ENCODE peak calls at places on chromosome 17, in four cellular contexts. C, W, B and D are unnamed samples.

GRCh38 chr17:77892469-77893143 is 65.9 kb upstream of the TNRC6C start:
- DNase-seq in C (peak), W (peak), B (peak), D (no peak)

GRCh38 chr17:29243792-29244191 is 2.9 kb upstream of the CRYBA1 start:
- DNase-seq in C (peak), W (peak), B (peak), D (no peak)

GRCh38 chr17:69030145-69030544 is 30.6 kb downstream of the ABCA9 start:
- DNase-seq in C (no peak), W (no peak), B (no peak), D (no peak)

GRCh38 chr17:61088556-61088955 is 311.1 kb upstream of the TBX2 start:
- DNase-seq in C (no peak), W (no peak), B (no peak), D (no peak)

GRCh38 chr17:55717898-55718735 is 4.5 kb downstream of the TMEM100 start:
- DNase-seq in C (peak), W (peak), B (peak), D (no peak)

GRCh38 chr17:37488009-37488604 is 1.6 kb upstream of the DUSP14 start:
- DNase-seq in C (peak), W (peak), B (peak), D (no peak)

GRCh38 chr17:70859829-70860228 is 690.5 kb downstream of the KCNJ2 start:
- DNase-seq in C (no peak), W (no peak), B (no peak), D (no peak)

GRCh38 chr17:35322749-35323148 is 50.7 kb downstream of the SLFN11 start:
- DNase-seq in C (no peak), W (no peak), B (no peak), D (no peak)

GRCh38 chr17:73508931-73509605 is 135.2 kb downstream of the SDK2 start:
- DNase-seq in C (no peak), W (no peak), B (no peak), D (no peak)

GRCh38 chr17:61361084-61361483 is 38.6 kb upstream of the TBX2 start:
- DNase-seq in C (no peak), W (peak), B (no peak), D (no peak)

GRCh38 chr17:1909985-1910384 is 80.2 kb downstream of the RPA1 start:
- DNase-seq in C (no peak), W (peak), B (no peak), D (no peak)

GRCh38 chr17:14741516-14741915 is 440.6 kb downstream of the HS3ST3B1 start:
- DNase-seq in C (no peak), W (no peak), B (no peak), D (no peak)

GRCh38 chr17:48612854-48613691 is 2.0 kb downstream of the HOXB8 start:
- DNase-seq in C (peak), W (peak), B (no peak), D (no peak)

GRCh38 chr17:10699861-10700260 is 2.5 kb downstream of the ADPRM start:
- DNase-seq in C (no peak), W (no peak), B (no peak), D (no peak)

GRCh38 chr17:15409721-15410247 is 57.6 kb downstream of the CDRT4 start:
- DNase-seq in C (no peak), W (no peak), B (no peak), D (no peak)

GRCh38 chr17:50087246-50087911 is 7.8 kb upstream of the PDK2 start:
- DNase-seq in C (peak), W (peak), B (peak), D (no peak)

GRCh38 chr17:15279011-15279477 is 13.9 kb upstream of the PMP22 start:
- DNase-seq in C (no peak), W (no peak), B (no peak), D (no peak)

GRCh38 chr17:57311281-57312216 is 55.2 kb downstream of the MSI2 start:
- DNase-seq in C (no peak), W (no peak), B (no peak), D (no peak)
- TF ChIP-seq CREB1 in C (no peak), W (no peak), B (no peak), D (no peak)

GRCh38 chr17:76131061-76131691 is 9.9 kb downstream of the FOXJ1 start:
- DNase-seq in C (peak), W (no peak), B (no peak), D (no peak)
- TF ChIP-seq JUNB in C (no peak), W (no peak), B (no peak), D (no peak)

DNA sequence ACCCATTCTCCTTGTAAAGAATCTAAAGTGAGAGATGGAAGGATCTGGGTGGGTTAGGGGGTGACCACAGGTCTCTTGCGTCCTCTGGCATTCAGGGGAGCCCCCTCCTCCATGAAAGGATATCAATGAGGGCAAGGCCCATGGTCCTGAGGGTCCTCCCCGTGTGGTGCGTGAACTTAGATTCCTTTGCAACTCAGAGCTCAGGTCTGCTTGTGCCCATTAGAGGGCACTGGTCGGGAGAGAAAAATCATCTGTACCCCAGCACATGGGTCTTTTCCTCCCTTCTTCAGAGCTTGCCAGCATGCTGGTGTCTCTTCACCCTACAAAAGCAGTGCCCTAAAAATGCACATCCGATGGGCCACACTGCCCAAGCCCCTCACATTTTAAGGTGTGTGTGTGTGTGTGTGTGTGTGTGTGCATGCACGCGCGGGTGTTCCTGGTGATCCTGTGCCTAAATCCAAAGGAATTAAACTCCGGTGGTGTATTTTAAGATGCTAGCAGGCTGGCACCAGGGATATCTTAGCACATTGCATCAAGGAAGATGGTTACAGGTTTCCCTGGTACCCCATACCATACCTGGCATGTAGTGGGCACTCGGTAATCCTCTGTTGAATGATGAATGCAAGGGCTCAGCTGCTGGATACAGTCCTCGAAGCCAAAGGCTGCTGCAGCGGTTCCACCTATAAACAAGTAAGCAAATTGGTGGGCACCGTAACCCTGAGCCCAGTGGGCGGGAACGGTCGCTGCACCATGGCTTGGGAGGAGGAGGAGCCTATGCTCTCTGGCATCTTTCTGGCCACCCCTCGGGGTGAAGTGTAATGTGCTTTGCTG is 4.7 kb downstream of the C1QTNF1 start:
- DNase-seq in C (no peak), W (peak), B (no peak), D (no peak)
- TF ChIP-seq CREB1 in C (no peak), W (no peak), B (no peak), D (no peak)

DNA sequence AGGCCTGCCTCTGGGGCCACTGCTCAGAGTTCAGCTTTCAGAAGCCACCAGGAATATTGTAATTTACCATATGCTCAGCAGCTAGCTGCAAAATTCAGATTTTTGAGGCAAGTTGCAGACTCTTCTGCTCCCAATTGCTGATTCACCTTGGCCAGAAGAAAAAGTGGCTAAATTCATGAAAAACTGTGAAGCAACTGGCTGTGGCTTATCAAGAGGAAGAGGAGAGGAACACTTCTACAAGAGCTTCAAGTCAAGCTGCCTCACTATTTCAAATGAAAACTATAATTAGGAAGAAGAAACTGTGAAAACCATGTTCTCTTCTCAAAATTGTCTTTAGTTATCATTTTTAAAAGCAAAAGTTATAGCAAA is 37.3 kb upstream of the SLC25A19 start:
- DNase-seq in C (no peak), W (no peak), B (no peak), D (no peak)
- TF ChIP-seq JUNB in C (no peak), W (no peak), B (no peak), D (no peak)

GRCh38 chr17:81867123-81867951 is 3.8 kb downstream of the ARHGDIA start:
- DNase-seq in C (peak), W (peak), B (no peak), D (no peak)
- TF ChIP-seq CREB1 in C (no peak), W (no peak), B (peak), D (peak)

GRCh38 chr17:4740584-4740983 is 856 bp upstream of the CXCL16 start:
- DNase-seq in C (no peak), W (no peak), B (no peak), D (no peak)

GRCh38 chr17:4739122-4740024 is at the start of the genes CXCL16 and ZMYND15:
- DNase-seq in C (peak), W (no peak), B (peak), D (no peak)

GRCh38 chr17:4735825-4736651 is 3.6 kb upstream of the ZMYND15 start:
- DNase-seq in C (no peak), W (no peak), B (no peak), D (no peak)

GRCh38 chr17:4740025-4740351 is 260 bp upstream of the CXCL16 start:
- DNase-seq in C (no peak), W (no peak), B (no peak), D (no peak)

DNA sequence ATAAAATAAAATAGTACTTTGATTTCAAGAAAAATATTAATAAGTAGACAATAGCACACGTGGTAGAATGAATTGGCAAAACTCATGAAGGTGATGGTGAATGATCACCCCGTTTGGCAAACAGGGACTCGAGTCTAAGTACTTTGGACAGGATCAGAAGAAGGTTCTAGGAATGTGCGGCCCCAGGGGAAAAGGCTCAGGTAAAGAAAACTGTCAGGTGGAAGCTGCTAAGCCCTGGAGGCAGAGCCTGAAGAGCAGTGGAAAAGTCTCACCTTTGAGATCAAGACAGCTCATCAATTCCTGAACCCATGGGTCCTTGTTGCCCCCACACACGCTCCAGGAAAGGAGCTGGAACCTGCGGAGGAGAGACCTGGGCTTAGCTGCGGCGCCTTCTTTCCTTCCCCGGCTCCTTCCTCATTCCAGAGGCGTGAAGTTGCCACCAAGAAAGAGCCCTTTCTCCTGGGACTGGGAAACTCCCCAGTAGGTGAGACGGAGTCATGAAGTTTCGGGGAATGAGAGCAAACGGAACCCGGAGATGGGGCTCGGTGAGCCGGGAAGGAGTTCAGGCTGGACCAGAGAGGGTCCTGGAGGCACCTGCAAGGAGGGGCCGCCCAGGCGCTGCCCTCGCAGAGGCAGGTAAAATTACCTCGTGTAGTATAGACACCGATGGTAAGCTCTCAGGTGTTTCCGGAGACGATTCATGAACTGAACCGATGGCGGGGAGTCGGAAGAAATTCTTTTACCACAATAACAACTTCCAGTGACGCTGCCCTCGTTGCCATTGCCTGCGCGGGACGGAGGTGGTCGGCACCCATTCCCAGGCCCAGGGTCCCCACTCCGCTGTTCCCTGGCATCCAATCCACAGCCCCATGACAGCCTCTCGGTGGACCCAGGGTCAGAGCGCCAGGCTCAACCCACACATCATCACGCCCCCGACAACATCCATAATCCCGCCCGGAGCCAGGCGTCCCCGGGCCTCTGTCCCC is 1.2 kb upstream of the ZMYND15 start:
- DNase-seq in C (peak), W (no peak), B (no peak), D (no peak)
- TF ChIP-seq JUNB in C (no peak), W (no peak), B (no peak), D (no peak)

DNA sequence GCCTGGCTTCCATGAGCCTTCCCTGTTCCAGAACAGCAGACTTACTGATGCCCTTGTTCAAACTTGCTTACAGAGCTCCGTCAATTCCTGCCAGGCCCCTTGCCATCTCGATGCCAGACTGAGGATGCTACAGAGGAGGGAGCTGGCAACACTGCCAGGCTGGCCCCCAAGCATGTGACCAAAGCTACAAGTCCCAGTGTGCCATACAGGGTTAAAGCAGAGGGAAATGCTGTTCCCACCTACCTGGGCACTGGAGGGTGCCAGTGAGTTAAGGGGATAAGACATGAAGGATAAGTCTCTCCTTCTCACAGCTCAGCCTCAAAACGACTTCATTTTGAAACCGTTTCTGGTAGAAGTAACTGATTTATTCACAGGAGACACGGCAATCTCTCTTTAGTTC is 33.5 kb upstream of the SREBF1 start:
- DNase-seq in C (peak), W (no peak), B (no peak), D (no peak)
- TF ChIP-seq CREB1 in C (no peak), W (no peak), B (no peak), D (no peak)